ENCODE peak calls at places on chromosomes 13 and 19, in eight cellular contexts. X is brain microvascular endothelial cell, D is Calu3, K is GM10248, O is T-helper 17 cell, V is T1000, B is T-helper 9 cell, R is sciatic nerve. T is an unnamed sample.

GRCh38 chr13:74710006-74710405 is 575.8 kb upstream of the KLF12 start:
- DNase-seq in X (no peak), D (no peak), K (no peak), O (no peak), V (no peak), B (no peak), R (no peak), T (no peak)

GRCh38 chr13:90889906-90890305 is 457.6 kb upstream of the MIR17HG start:
- DNase-seq in X (no peak), D (no peak), K (no peak), O (no peak), V (no peak), B (no peak), R (no peak), T (no peak)

GRCh38 chr13:91546865-91547264 is 148.4 kb downstream of the GPC5 start:
- DNase-seq in X (no peak), D (no peak), K (no peak), O (no peak), V (no peak), B (no peak), R (no peak), T (no peak)

GRCh38 chr13:93981578-93981977 is 497.9 kb downstream of the DCT start:
- DNase-seq in X (no peak), D (no peak), K (no peak), O (no peak), V (no peak), B (no peak), R (no peak), T (no peak)

GRCh38 chr19:30492581-30492980 is 120.4 kb downstream of the ZNF536 start:
- DNase-seq in X (no peak), D (no peak), K (no peak), O (no peak), V (no peak), B (no peak), R (no peak), T (no peak)

GRCh38 chr19:1832046-1832663 is 16.1 kb downstream of the REXO1 start:
- DNase-seq in X (no peak), D (no peak), K (no peak), O (no peak), V (no peak), B (no peak), R (no peak), T (no peak)

GRCh38 chr19:277131-277530 is 14.1 kb downstream of the PLPP2 start:
- DNase-seq in X (no peak), D (no peak), K (no peak), O (no peak), V (no peak), B (no peak), R (no peak), T (no peak)

GRCh38 chr19:6033744-6034264 is 55.9 kb upstream of the RANBP3 start:
- DNase-seq in X (no peak), D (no peak), K (no peak), O (no peak), V (no peak), B (no peak), R (peak; percentile 9), T (no peak)

GRCh38 chr19:1113278-1113985 is 9.6 kb downstream of the GPX4 start:
- DNase-seq in X (peak; percentile 91), D (peak; percentile 69), K (peak; percentile 97), O (peak; percentile 67), V (peak; percentile 91), B (peak; percentile 79), R (peak; percentile 98), T (peak; percentile 76)

GRCh38 chr13:57629821-57630235 is 1.7 kb upstream of the PCDH17 start:
- DNase-seq in X (peak; percentile 77), D (no peak), K (peak; percentile 20), O (peak; percentile 40), V (peak; percentile 86), B (peak; percentile 27), R (peak; percentile 87), T (peak; percentile 95)

GRCh38 chr13:98706446-98707110 is 45.9 kb downstream of the SLC15A1 start:
- DNase-seq in X (peak; percentile 61), D (no peak), K (no peak), O (no peak), V (peak; percentile 1), B (no peak), R (no peak), T (no peak)

GRCh38 chr13:113047587-113047986 is 58.0 kb upstream of the F7 start:
- DNase-seq in X (no peak), D (no peak), K (no peak), O (no peak), V (no peak), B (no peak), R (no peak), T (no peak)

GRCh38 chr13:75393839-75394238 is 88.1 kb downstream of the TBC1D4 start:
- DNase-seq in X (no peak), D (no peak), K (no peak), O (no peak), V (no peak), B (no peak), R (no peak), T (no peak)

GRCh38 chr19:39514840-39515550 is at the start of gene SELENOV:
- DNase-seq in X (no peak), D (no peak), K (no peak), O (no peak), V (no peak), B (no peak), R (no peak), T (no peak)

GRCh38 chr19:39695759-39696158 is 8.5 kb upstream of the LGALS14 start:
- DNase-seq in X (no peak), D (no peak), K (no peak), O (no peak), V (no peak), B (no peak), R (no peak), T (no peak)

GRCh38 chr19:46674416-46675178 is 13.6 kb upstream of the DACT3 start:
- DNase-seq in X (no peak), D (peak; percentile 27), K (no peak), O (no peak), V (no peak), B (no peak), R (no peak), T (no peak)

GRCh38 chr19:6967962-6968361 is 53.3 kb downstream of the MBD3L2B start:
- DNase-seq in X (no peak), D (no peak), K (no peak), O (no peak), V (no peak), B (no peak), R (no peak), T (no peak)

GRCh38 chr13:21616880-21617279 is 12.9 kb upstream of the MICU2 start:
- DNase-seq in X (no peak), D (no peak), K (no peak), O (no peak), V (no peak), B (no peak), R (no peak), T (no peak)

GRCh38 chr13:76879211-76879875 is 6.9 kb downstream of the KCTD12 start:
- DNase-seq in X (peak; percentile 85), D (no peak), K (peak; percentile 53), O (no peak), V (no peak), B (peak; percentile 31), R (peak; percentile 72), T (no peak)

GRCh38 chr13:31982540-31982939 is 49.0 kb upstream of the FRY start:
- DNase-seq in X (peak; percentile 99), D (peak; percentile 83), K (no peak), O (no peak), V (peak; percentile 42), B (no peak), R (peak; percentile 68), T (no peak)

GRCh38 chr13:46721054-46721453 is 75.9 kb downstream of the ESD start:
- DNase-seq in X (peak; percentile 56), D (peak; percentile 14), K (peak; percentile 21), O (peak; percentile 18), V (no peak), B (peak; percentile 25), R (peak; percentile 66), T (no peak)

GRCh38 chr19:14127176-14127575 is 9.2 kb downstream of the ASF1B start:
- DNase-seq in X (no peak), D (no peak), K (no peak), O (no peak), V (no peak), B (no peak), R (no peak), T (no peak)

GRCh38 chr13:109869312-109870237 is 83.2 kb upstream of the IRS2 start:
- DNase-seq in X (peak; percentile 27), D (no peak), K (no peak), O (no peak), V (no peak), B (no peak), R (peak; percentile 74), T (peak; percentile 25)

GRCh38 chr13:24927810-24928404 is 163.9 kb downstream of the RNF17 start:
- DNase-seq in X (no peak), D (no peak), K (no peak), O (no peak), V (no peak), B (no peak), R (no peak), T (no peak)

GRCh38 chr19:38266070-38266469 is 1.7 kb downstream of the SPINT2 start:
- DNase-seq in X (no peak), D (no peak), K (no peak), O (no peak), V (no peak), B (no peak), R (no peak), T (no peak)

GRCh38 chr19:14433454-14434156 is 499 bp downstream of the PKN1 start:
- DNase-seq in X (no peak), D (peak; percentile 60), K (no peak), O (peak; percentile 23), V (no peak), B (peak; percentile 32), R (no peak), T (no peak)

GRCh38 chr19:3976495-3977241 is 5.8 kb upstream of the DAPK3 start:
- DNase-seq in X (no peak), D (peak; percentile 54), K (no peak), O (no peak), V (no peak), B (no peak), R (no peak), T (no peak)

GRCh38 chr19:50432221-50432626 is 468 bp upstream of the MYBPC2 start:
- DNase-seq in X (no peak), D (peak; percentile 24), K (no peak), O (no peak), V (no peak), B (no peak), R (no peak), T (no peak)

GRCh38 chr19:5138606-5139594 is 170.0 kb downstream of the KDM4B start:
- DNase-seq in X (peak; percentile 94), D (no peak), K (peak; percentile 82), O (peak; percentile 33), V (peak; percentile 10), B (peak; percentile 39), R (no peak), T (no peak)

GRCh38 chr13:83215627-83216026 is 666.6 kb downstream of the SLITRK1 start:
- DNase-seq in X (peak; percentile 5), D (no peak), K (no peak), O (no peak), V (no peak), B (no peak), R (no peak), T (no peak)

GRCh38 chr13:48437381-48437780 is 24.5 kb upstream of the LPAR6 start:
- DNase-seq in X (peak; percentile 54), D (peak; percentile 9), K (no peak), O (no peak), V (no peak), B (no peak), R (peak; percentile 85), T (no peak)

GRCh38 chr19:11530432-11530831 is 1.5 kb upstream of the ECSIT start:
- DNase-seq in X (peak; percentile 77), D (peak; percentile 61), K (peak; percentile 65), O (no peak), V (peak; percentile 44), B (no peak), R (no peak), T (peak; percentile 19)

GRCh38 chr19:47351545-47351944 is 2.4 kb downstream of the DHX34 start:
- DNase-seq in X (peak; percentile 41), D (peak; percentile 17), K (no peak), O (no peak), V (no peak), B (no peak), R (no peak), T (no peak)

GRCh38 chr19:33849551-33850147 is 53.0 kb downstream of the KCTD15 start:
- DNase-seq in X (no peak), D (no peak), K (no peak), O (no peak), V (no peak), B (no peak), R (no peak), T (no peak)

T was measured in NCI-H1417 treated with DMSO at 0.1 percent for 48 hours.